ENCODE peak calls at places on chromosome 13, in five cellular contexts. Z is K562, C is GM12891, P is HepG2, Y is H1. U is an unnamed sample.

GRCh38 chr13:78572459-78572858 is 30.9 kb downstream of the POU4F1 start:
- DNase-seq in Y (no peak), C (no peak), Z (no peak), P (no peak), U (no peak)

GRCh38 chr13:40505196-40505595 is 161.2 kb downstream of the FOXO1 start:
- DNase-seq in P (no peak), Z (no peak), Y (no peak), C (no peak), U (no peak)

GRCh38 chr13:36531746-36532486 is 99.6 kb downstream of the CCNA1 start:
- DNase-seq in C (no peak), Y (no peak), P (no peak), Z (no peak), U (no peak)

GRCh38 chr13:101979825-101980224 is 422.0 kb downstream of the FGF14 start:
- DNase-seq in P (no peak), C (no peak), Y (no peak), Z (no peak), U (no peak)

GRCh38 chr13:55038230-55038629 is 2009.6 kb downstream of the OLFM4 start:
- DNase-seq in Y (no peak), P (no peak), C (no peak), Z (no peak), U (no peak)

GRCh38 chr13:42985312-42986175 is 6.5 kb downstream of the EPSTI1 start:
- DNase-seq in C (no peak), Z (no peak), P (no peak), Y (no peak), U (no peak)

GRCh38 chr13:27172495-27172842 is 858 bp upstream of the USP12 start:
- DNase-seq in Y (no peak), Z (peak; percentile 40), P (no peak), C (no peak), U (no peak)

GRCh38 chr13:110442946-110443632 is 118.4 kb downstream of the RAB20 start:
- DNase-seq in P (no peak), Z (no peak), C (no peak), Y (no peak), U (no peak)

GRCh38 chr13:111925146-111925875 is 141.6 kb upstream of the SOX1 start:
- DNase-seq in C (no peak), P (no peak), Y (no peak), Z (no peak), U (no peak)

DNA sequence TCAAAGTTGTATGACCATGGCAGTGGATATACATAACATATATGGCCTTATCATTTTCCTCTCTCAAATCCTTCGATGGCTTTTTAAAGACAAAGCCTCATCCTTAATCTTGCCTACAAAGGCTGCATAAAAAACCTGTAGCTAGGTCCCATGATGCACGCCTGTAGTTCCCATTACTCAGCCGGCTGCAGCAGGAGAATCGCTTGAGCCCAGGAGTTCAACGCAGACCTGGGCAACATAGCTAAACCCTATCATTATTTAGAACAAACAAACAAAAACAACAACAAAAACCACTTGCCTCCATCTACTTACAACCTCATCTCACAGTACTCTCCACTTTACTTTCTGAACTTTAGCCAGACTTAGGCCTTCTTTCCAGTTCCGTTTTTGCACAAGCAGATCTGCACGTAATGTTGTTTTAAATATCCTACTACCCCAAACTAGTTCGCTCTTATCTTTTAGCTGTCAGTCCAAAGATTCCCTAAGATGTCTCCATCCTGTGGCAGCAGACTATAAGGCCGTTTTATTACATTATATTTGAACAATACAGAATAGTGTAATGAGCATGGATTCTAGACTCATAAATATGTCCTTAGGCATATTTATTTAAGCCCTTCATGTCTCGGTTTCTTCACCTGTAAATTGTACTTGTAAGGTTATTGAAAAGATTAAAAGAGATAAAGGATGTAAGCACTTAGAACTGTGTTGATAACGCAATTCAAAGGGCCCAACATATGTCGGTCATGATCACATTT is 969 bp upstream of the POMP start:
- DNase-seq in C (no peak), P (no peak), Y (no peak), Z (peak; percentile 26), U (no peak)
- TF ChIP-seq POLR2A in C (no peak), P (no peak), Y (no peak), Z (no peak), U (no peak)

GRCh38 chr13:105703843-105704242 is 831.6 kb downstream of the EFNB2 start:
- DNase-seq in Z (no peak), Y (no peak), C (no peak), P (no peak), U (no peak)
- TF ChIP-seq TAF1 in Z (no peak), Y (no peak), C (no peak), P (no peak), U (no peak)

DNA sequence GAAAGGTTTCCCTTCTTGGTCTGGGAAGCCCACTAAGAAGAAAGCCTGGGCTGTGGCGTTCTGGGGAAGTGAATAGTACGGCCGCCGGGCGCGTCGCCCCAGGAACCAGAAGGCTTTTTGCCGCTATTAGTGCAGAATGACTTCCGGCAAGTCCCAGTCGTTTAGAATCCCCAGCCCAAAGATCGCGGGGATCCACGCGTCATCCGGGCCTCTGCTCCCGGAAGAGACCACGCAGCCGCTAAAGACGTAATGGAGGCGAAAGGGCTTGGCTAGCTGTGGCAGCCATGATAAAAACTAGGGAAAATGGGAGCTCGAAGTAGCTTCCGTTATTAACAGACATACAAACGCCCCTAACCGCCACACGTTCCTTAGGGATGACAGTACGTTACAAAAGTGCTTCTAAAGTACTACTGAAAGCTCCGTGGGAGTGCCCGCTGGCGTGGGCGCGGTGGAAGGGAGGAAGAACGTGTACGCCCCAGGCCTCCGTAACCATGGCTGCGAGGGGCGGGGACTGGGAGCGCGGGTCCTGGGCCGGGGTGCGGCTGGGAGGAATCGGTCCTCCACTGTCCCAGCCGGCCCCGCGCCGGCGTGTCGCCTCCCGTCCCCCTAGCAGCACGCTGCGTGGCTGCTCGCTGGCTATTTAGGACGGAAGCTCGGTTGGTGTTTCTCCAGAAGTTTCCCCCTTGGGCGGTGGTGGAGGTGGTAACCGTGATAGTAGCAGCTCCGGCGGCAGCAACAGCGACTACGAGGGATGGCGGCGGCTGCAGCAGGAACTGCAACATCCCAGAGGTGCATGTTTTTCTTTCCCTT is at the start of gene SUGT1:
- DNase-seq in Y (peak; percentile 96), P (peak; percentile 94), C (peak; percentile 65), Z (peak; percentile 95), U (peak; percentile 74)
- TF ChIP-seq POLR2A in Y (peak; percentile 85), P (peak; percentile 93), C (peak; percentile 85), Z (peak; percentile 82), U (peak; percentile 85)

GRCh38 chr13:99610702-99611289 is 109.5 kb downstream of the TM9SF2 start:
- DNase-seq in P (no peak), Z (peak; percentile 17), Y (no peak), C (no peak), U (no peak)
- TF ChIP-seq TAF1 in P (no peak), Z (no peak), Y (no peak), C (no peak), U (no peak)

GRCh38 chr13:80339841-80340642 is 884 bp downstream of the SPRY2 start:
- DNase-seq in Y (peak; percentile 61), C (no peak), Z (peak; percentile 47), P (peak; percentile 18), U (no peak)

GRCh38 chr13:80340643-80341097 is 256 bp downstream of the SPRY2 start:
- DNase-seq in Z (no peak), C (no peak), P (peak; percentile 18), Y (no peak), U (no peak)

GRCh38 chr13:80342541-80343371 is 1.8 kb upstream of the SPRY2 start:
- DNase-seq in Y (peak; percentile 96), Z (peak; percentile 84), P (peak; percentile 55), C (no peak), U (no peak)

GRCh38 chr13:80341771-80342271 is 895 bp upstream of the SPRY2 start:
- DNase-seq in C (no peak), Z (peak; percentile 44), P (peak; percentile 49), Y (no peak), U (no peak)

DNA sequence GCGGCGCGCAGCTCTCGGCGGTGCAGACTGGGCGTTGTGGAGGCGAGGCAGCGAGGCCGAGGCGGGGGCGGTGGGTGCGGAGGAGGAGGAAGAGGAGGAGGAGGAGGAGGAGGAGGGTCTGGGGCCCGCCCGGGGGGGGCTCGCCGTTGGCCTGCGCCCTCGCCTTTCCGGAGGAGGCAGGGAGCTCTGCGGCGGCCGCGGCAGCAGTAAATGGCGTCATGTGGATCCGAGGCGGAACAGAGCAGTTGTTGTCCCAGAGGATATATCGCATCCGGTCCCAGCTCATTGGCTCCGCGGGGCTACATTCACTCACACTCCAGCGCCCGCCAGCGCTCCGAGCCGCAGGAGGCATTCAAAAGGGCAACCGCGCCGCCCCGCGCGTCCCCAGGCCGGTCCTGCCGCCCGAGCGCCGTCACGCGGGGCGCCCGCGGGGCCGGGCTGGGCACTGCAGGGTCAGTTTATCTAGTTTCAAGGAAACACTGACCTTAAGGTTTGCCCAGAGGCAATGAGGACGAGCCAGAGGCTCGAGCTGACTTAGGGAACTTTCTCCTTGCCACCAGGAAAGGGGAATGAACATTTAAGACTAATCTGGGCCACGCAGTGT is at the start of gene SPRY2:
- DNase-seq in C (no peak), P (peak; percentile 94), Y (peak; percentile 85), Z (peak; percentile 89), U (no peak)
- TF ChIP-seq POLR2A in C (no peak), P (peak; percentile 68), Y (peak; percentile 55), Z (peak; percentile 65), U (no peak)

GRCh38 chr13:90428522-90429210 is 918.8 kb upstream of the MIR17HG start:
- DNase-seq in Z (no peak), P (no peak), C (no peak), Y (no peak), U (no peak)
- TF ChIP-seq TAF1 in Z (no peak), P (no peak), C (no peak), Y (no peak), U (no peak)

DNA sequence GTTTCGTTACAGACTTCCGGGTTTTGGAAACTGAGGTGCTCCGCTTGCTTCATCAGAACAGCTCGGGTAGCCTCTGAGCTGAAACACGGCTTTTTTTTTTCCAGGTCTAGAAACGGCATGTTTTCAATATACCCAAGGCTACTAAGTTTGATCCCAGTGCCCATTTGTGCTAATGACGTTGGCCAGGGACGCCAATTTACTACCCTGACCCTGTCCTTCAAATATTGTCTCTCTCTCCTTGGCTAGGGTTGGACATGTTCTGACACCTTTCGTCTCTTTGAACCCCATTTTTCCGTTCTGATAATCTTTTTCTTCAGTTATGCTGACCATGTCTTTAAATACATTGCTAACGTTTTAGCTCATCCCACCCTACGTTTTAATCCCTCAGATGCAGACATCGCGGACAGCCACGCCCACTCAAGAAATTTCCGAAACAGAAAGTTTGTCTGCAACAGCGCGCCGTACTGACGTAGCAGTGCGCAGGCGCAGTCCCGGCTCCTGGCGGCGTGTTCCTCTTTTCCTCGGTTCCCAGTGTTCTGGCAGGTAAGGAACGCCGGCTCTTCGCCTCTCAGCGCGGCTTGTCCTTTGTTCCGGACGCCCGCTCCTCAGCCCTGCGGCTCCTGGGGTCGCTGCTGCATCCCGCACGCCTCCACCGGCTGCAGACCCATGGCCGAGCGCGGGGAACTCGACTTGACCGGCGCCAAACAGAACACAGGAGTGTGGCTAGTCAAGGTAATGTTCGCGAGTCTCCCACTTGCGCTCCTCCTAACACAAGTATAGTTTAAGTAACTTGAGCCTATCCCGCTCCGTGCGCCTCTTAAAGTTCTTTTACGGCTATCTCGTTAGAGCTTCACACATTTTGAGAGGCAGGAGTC is at the start of gene GTF2F2:
- DNase-seq in P (peak; percentile 76), Z (peak; percentile 88), Y (peak; percentile 97), C (peak; percentile 68), U (peak; percentile 70)
- TF ChIP-seq POLR2A in P (peak; percentile 71), Z (peak; percentile 86), Y (peak; percentile 77), C (peak; percentile 37), U (peak; percentile 84)

GRCh38 chr13:95020298-95020987 is 280.8 kb downstream of the ABCC4 start:
- DNase-seq in Z (no peak), Y (no peak), P (no peak), C (no peak), U (no peak)
- TF ChIP-seq TAF1 in Z (no peak), Y (no peak), P (no peak), C (no peak), U (no peak)